ENCODE peak calls at places on chromosomes 13 and 19, in eight cellular contexts. Y is heart left ventricle; P is kidney; Z is mucosa of descending colon; W is thoracic aorta; C is cardiac fibroblast; A is omental fat pad; L is activated CD8-positive, alpha-beta T cell treated with anti-CD3 and anti-CD28 coated beads for 36 hours. M is an unnamed sample.
A peak's percentile ranks its signal among the peaks of the same experiment; 100 is the strongest.

GRCh38 chr13:26377038-26377437 is 123.1 kb downstream of the CDK8 start:
- DNase-seq in Y (no peak), P (no peak), Z (no peak), W (no peak), C (peak; percentile 50), A (no peak), L (peak; percentile 21), M (peak; percentile 3)

GRCh38 chr19:53944933-53945332 is 17.8 kb upstream of the CACNG8 start:
- DNase-seq in Y (no peak), P (no peak), Z (no peak), W (no peak), C (no peak), A (no peak), L (no peak), M (no peak)

GRCh38 chr13:102779426-102780159 is 6.0 kb upstream of the TEX30 start:
- DNase-seq in Y (no peak), P (no peak), Z (no peak), W (no peak), C (no peak), A (no peak), L (peak; percentile 65), M (no peak)

GRCh38 chr13:37956536-37956935 is 87.0 kb upstream of the TRPC4 start:
- DNase-seq in Y (no peak), P (no peak), Z (no peak), W (no peak), C (no peak), A (no peak), L (no peak), M (no peak)

GRCh38 chr13:100491164-100491847 is 97.3 kb downstream of the GGACT start:
- DNase-seq in Y (peak; percentile 45), P (no peak), Z (no peak), W (no peak), C (peak; percentile 81), A (no peak), L (no peak), M (peak; percentile 42)

GRCh38 chr19:3508771-3509535 is 2.8 kb downstream of the FZR1 start:
- DNase-seq in Y (no peak), P (no peak), Z (no peak), W (no peak), C (no peak), A (no peak), L (peak; percentile 39), M (peak; percentile 6)

GRCh38 chr13:40052954-40053353 is 397.5 kb downstream of the COG6 start:
- DNase-seq in Y (no peak), P (no peak), Z (no peak), W (no peak), C (no peak), A (no peak), L (no peak), M (no peak)

GRCh38 chr13:26967119-26968038 is 204.2 kb downstream of the USP12 start:
- DNase-seq in Y (peak; percentile 72), P (peak; percentile 82), Z (peak; percentile 49), W (no peak), C (peak; percentile 10), A (no peak), L (no peak), M (no peak)

GRCh38 chr13:23794267-23795161 is 94.7 kb downstream of the MIPEP start:
- DNase-seq in Y (no peak), P (no peak), Z (no peak), W (no peak), C (peak; percentile 86), A (no peak), L (no peak), M (peak; percentile 24)

GRCh38 chr19:49148784-49149651 is 6.2 kb downstream of the HRC start:
- DNase-seq in Y (peak; percentile 99), P (peak; percentile 99), Z (peak; percentile 100), W (peak; percentile 99), C (peak; percentile 91), A (peak; percentile 100), L (peak; percentile 95), M (peak; percentile 98)

GRCh38 chr13:113086991-113087922 is 18.3 kb upstream of the F7 start:
- DNase-seq in Y (peak; percentile 18), P (peak; percentile 53), Z (no peak), W (no peak), C (no peak), A (no peak), L (no peak), M (no peak)

GRCh38 chr19:35068941-35069634 is 27.6 kb downstream of the HPN start:
- DNase-seq in Y (no peak), P (no peak), Z (no peak), W (no peak), C (no peak), A (no peak), L (no peak), M (no peak)

GRCh38 chr13:51556740-51557139 is 27.5 kb upstream of the WDFY2 start:
- DNase-seq in Y (no peak), P (no peak), Z (no peak), W (no peak), C (no peak), A (no peak), L (no peak), M (no peak)

GRCh38 chr13:85700909-85701308 is 98.3 kb downstream of the SLITRK6 start:
- DNase-seq in Y (no peak), P (no peak), Z (no peak), W (no peak), C (no peak), A (no peak), L (no peak), M (no peak)

GRCh38 chr19:30095171-30095570 is 153.1 kb downstream of the URI1 start:
- DNase-seq in Y (no peak), P (peak; percentile 41), Z (no peak), W (no peak), C (no peak), A (no peak), L (no peak), M (no peak)

GRCh38 chr13:47033216-47033615 is 136.4 kb upstream of the HTR2A start:
- DNase-seq in Y (no peak), P (no peak), Z (no peak), W (no peak), C (peak; percentile 62), A (no peak), L (no peak), M (peak; percentile 50)

GRCh38 chr13:111262281-111262680 is 58.2 kb upstream of the TEX29 start:
- DNase-seq in Y (no peak), P (no peak), Z (no peak), W (no peak), C (no peak), A (no peak), L (no peak), M (no peak)

GRCh38 chr19:41741244-41741554 is 14.1 kb upstream of the CEACAM6 start:
- DNase-seq in Y (no peak), P (no peak), Z (no peak), W (no peak), C (no peak), A (no peak), L (no peak), M (no peak)

GRCh38 chr19:41745761-41746160 is 9.6 kb upstream of the CEACAM6 start:
- DNase-seq in Y (no peak), P (no peak), Z (no peak), W (no peak), C (no peak), A (no peak), L (no peak), M (no peak)

GRCh38 chr19:41744850-41745249 is 10.5 kb upstream of the CEACAM6 start:
- DNase-seq in Y (no peak), P (no peak), Z (peak; percentile 84), W (no peak), C (no peak), A (no peak), L (peak; percentile 14), M (no peak)

GRCh38 chr19:41748012-41748411 is 7.3 kb upstream of the CEACAM6 start:
- DNase-seq in Y (no peak), P (no peak), Z (no peak), W (no peak), C (no peak), A (no peak), L (no peak), M (no peak)

GRCh38 chr19:41746593-41747227 is 8.6 kb upstream of the CEACAM6 start:
- DNase-seq in Y (peak; percentile 50), P (no peak), Z (peak; percentile 79), W (no peak), C (peak; percentile 71), A (no peak), L (peak; percentile 74), M (peak; percentile 35)
- TF ChIP-seq CTCF in Y (peak; percentile 15), P (peak; percentile 28), Z (peak; percentile 34), W (no peak), C (peak; percentile 61), A (no peak), L (peak; percentile 74), M (peak; percentile 72)

GRCh38 chr13:98083507-98083906 is 59.4 kb upstream of the FARP1 start:
- DNase-seq in Y (no peak), P (no peak), Z (no peak), W (no peak), C (peak; percentile 98), A (no peak), L (no peak), M (peak; percentile 90)
- TF ChIP-seq CTCF in Y (no peak), P (no peak), Z (no peak), W (no peak), C (no peak), A (no peak), L (no peak), M (no peak)

GRCh38 chr13:92716749-92717148 is 509.9 kb upstream of the GPC6 start:
- DNase-seq in Y (no peak), P (no peak), Z (no peak), W (no peak), C (peak; percentile 9), A (no peak), L (no peak), M (peak; percentile 1)
- TF ChIP-seq CTCF in Y (no peak), P (peak; percentile 22), Z (no peak), W (peak; percentile 45), C (no peak), A (no peak), L (no peak), M (peak; percentile 39)

GRCh38 chr13:79547211-79547610 is 66.3 kb downstream of the NDFIP2 start:
- DNase-seq in Y (no peak), P (no peak), Z (no peak), W (no peak), C (no peak), A (no peak), L (no peak), M (no peak)

GRCh38 chr13:79549355-79550106 is 68.6 kb downstream of the NDFIP2 start:
- DNase-seq in Y (no peak), P (no peak), Z (no peak), W (no peak), C (no peak), A (no peak), L (no peak), M (no peak)

GRCh38 chr13:79547821-79548220 is 66.9 kb downstream of the NDFIP2 start:
- DNase-seq in Y (no peak), P (no peak), Z (no peak), W (no peak), C (no peak), A (no peak), L (no peak), M (no peak)

GRCh38 chr13:79543883-79544282 is 62.9 kb downstream of the NDFIP2 start:
- DNase-seq in Y (no peak), P (no peak), Z (no peak), W (no peak), C (no peak), A (no peak), L (no peak), M (no peak)

DNA sequence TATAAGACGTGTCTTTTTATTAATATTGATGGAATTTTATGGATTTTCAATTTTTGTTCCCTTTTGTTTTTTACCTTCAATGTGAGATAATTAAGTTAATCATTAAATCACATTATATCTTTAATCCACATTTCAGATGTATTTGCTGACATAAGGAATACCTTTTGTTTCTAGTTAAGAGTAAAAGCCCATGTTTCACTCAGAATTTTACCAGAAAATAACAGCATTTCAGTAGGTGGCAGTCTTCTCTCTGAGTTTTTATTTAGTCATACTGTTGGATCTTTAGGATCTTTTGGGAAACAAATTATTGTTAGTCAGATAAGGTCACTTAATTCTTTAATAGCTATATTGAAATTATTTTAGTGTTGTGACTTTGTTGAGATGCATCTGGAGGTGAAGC is 67.9 kb downstream of the NDFIP2 start:
- DNase-seq in Y (no peak), P (no peak), Z (no peak), W (no peak), C (peak; percentile 46), A (no peak), L (no peak), M (no peak)
- TF ChIP-seq CTCF in Y (no peak), P (no peak), Z (no peak), W (no peak), C (peak; percentile 36), A (no peak), L (no peak), M (no peak)

M was measured in brain microvascular endothelial cell.